ENCODE peak calls at places on chromosomes 13 and 19, in seven cellular contexts. Q is mesendoderm, N is IMR-90, X is H9, C is mesenchymal stem cell, M is H1, L is trophoblast cell. E is an unnamed sample.
A peak's percentile ranks its signal among the peaks of the same experiment; 100 is the strongest.

GRCh38 chr13:95704510-95704909 is 27.6 kb downstream of the DNAJC3 start:
- DNase-seq in Q (peak; percentile 36), C (no peak), L (peak; percentile 60), M (no peak), X (no peak), N (no peak), E (no peak)

GRCh38 chr19:52226652-52227051 is 36.8 kb downstream of the PPP2R1A start:
- DNase-seq in X (no peak), Q (no peak), L (no peak), C (no peak), N (no peak), M (no peak), E (no peak)

GRCh38 chr13:20069956-20070355 is 90.9 kb downstream of the GJA3 start:
- DNase-seq in L (no peak), N (no peak), X (no peak), C (no peak), Q (no peak), M (no peak), E (no peak)

GRCh38 chr13:112725346-112726017 is 35.6 kb downstream of the ATP11A start:
- DNase-seq in M (no peak), N (peak; percentile 62), C (no peak), Q (no peak), L (no peak), X (peak; percentile 25), E (no peak)

GRCh38 chr19:12611361-12611699 is 610 bp downstream of the ZNF791 start:
- DNase-seq in X (peak; percentile 66), L (peak; percentile 84), Q (peak; percentile 83), C (peak; percentile 90), N (peak; percentile 74), M (peak; percentile 62), E (peak; percentile 57)

GRCh38 chr19:18220632-18221275 is 5.5 kb downstream of the PDE4C start:
- DNase-seq in M (peak; percentile 98), C (no peak), L (peak; percentile 34), X (peak; percentile 98), Q (peak; percentile 81), N (no peak), E (no peak)

GRCh38 chr13:98200211-98200878 is 23.3 kb upstream of the RNF113B start:
- DNase-seq in C (peak; percentile 52), M (no peak), X (peak; percentile 82), N (no peak), Q (peak; percentile 58), L (no peak), E (no peak)

GRCh38 chr19:28560786-28561185 is 652.2 kb downstream of the UQCRFS1 start:
- DNase-seq in M (no peak), L (no peak), C (no peak), X (no peak), N (no peak), Q (peak; percentile 16), E (no peak)

GRCh38 chr13:31468114-31468902 is 268.5 kb downstream of the B3GLCT start:
- DNase-seq in M (peak; percentile 44), Q (no peak), L (no peak), N (no peak), C (no peak), X (no peak), E (no peak)

GRCh38 chr19:17205237-17206140 is 9.7 kb upstream of the USE1 start:
- DNase-seq in Q (peak; percentile 81), L (peak; percentile 77), C (peak; percentile 52), M (peak; percentile 80), N (peak; percentile 34), X (peak; percentile 78), E (no peak)

GRCh38 chr19:55484571-55485438 is at the start of gene NAT14:
- DNase-seq in Q (peak; percentile 93), L (peak; percentile 77), M (peak; percentile 97), N (peak; percentile 48), C (peak; percentile 86), X (peak; percentile 91), E (peak; percentile 86)

GRCh38 chr19:55247621-55248099 is 11.2 kb downstream of the PPP6R1 start:
- DNase-seq in Q (peak; percentile 54), M (no peak), C (peak; percentile 45), X (no peak), L (peak; percentile 12), N (no peak), E (no peak)

GRCh38 chr13:64928704-64929499 is 2301.2 kb downstream of the PCDH9 start:
- DNase-seq in L (peak; percentile 92), X (no peak), C (peak; percentile 91), M (no peak), N (peak; percentile 86), Q (peak; percentile 22), E (no peak)

GRCh38 chr13:67229438-67230242 is 496 bp downstream of the PCDH9 start:
- DNase-seq in L (peak; percentile 17), Q (peak; percentile 25), N (peak; percentile 10), C (no peak), X (no peak), M (no peak), E (peak; percentile 4)

GRCh38 chr19:40598918-40599307 is 2.3 kb upstream of the LTBP4 start:
- DNase-seq in Q (no peak), N (no peak), M (no peak), X (no peak), C (no peak), L (no peak), E (no peak)

GRCh38 chr13:70370924-70371323 is 262.7 kb upstream of the KLHL1 start:
- DNase-seq in C (no peak), X (no peak), N (no peak), L (no peak), Q (no peak), M (no peak), E (no peak)

GRCh38 chr13:64675256-64675892 is 2554.8 kb downstream of the PCDH9 start:
- DNase-seq in X (no peak), M (no peak), Q (peak; percentile 38), C (peak; percentile 72), N (peak; percentile 77), L (peak; percentile 80), E (no peak)

GRCh38 chr13:69676286-69676685 is 431.3 kb upstream of the ATXN8OS start:
- DNase-seq in X (no peak), C (no peak), N (no peak), L (no peak), Q (no peak), M (no peak), E (no peak)

GRCh38 chr13:43953370-43953769 is 73.7 kb downstream of the LACC1 start:
- DNase-seq in X (no peak), Q (peak; percentile 10), N (no peak), C (no peak), M (no peak), L (peak; percentile 65), E (no peak)

GRCh38 chr13:109101550-109102144 is 472.2 kb downstream of the MYO16 start:
- DNase-seq in Q (no peak), N (no peak), M (no peak), L (no peak), X (no peak), C (no peak), E (no peak)

GRCh38 chr13:40666058-40666904 is at the start of gene FOXO1:
- DNase-seq in Q (peak; percentile 90), M (peak; percentile 90), L (peak; percentile 92), N (peak; percentile 74), C (peak; percentile 84), X (peak; percentile 86), E (peak; percentile 79)

GRCh38 chr19:1076951-1077350 is 10.0 kb downstream of the ARHGAP45 start:
- DNase-seq in L (peak; percentile 55), C (no peak), X (no peak), M (no peak), Q (no peak), N (no peak), E (no peak)

GRCh38 chr13:52371736-52372247 is 34.2 kb downstream of the THSD1 start:
- DNase-seq in C (peak; percentile 22), N (peak; percentile 63), L (no peak), Q (peak; percentile 38), M (no peak), X (no peak), E (peak; percentile 4)

GRCh38 chr19:29712744-29713516 is 2.1 kb downstream of the C19orf12 start:
- DNase-seq in Q (peak; percentile 54), N (no peak), L (no peak), M (no peak), C (no peak), X (no peak), E (no peak)
- H3K4ac ChIP-seq in Q (no peak overlapping the region), N (no peak overlapping the region), L (no peak overlapping the region), M (no peak overlapping the region), C (no peak overlapping the region), X (no peak overlapping the region), E (no peak overlapping the region)

DNA sequence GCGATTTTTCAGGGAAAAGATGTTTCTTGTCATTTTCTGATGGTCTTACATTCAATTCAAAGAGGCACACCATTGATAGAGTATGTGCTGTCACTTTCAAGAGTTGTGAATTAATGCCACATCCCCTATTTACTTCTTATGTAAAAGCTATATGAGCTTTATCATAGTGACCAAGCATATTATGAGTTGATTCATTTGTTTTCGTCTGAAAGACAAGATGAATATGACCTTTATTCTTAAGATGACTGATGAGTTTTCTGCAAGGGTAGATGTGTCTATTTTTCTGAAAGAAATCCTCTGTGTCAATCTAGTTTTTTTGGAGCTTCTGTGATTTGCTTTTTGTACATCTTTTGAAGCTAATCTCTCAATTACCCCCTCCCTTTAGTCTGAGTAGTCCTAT is 676.3 kb upstream of the ARGLU1 start:
- DNase-seq in N (no peak), X (no peak), Q (no peak), C (no peak), M (no peak), L (no peak), E (no peak)
- H3K4ac ChIP-seq in N (no peak overlapping the region), X (no peak overlapping the region), Q (no peak overlapping the region), C (no peak overlapping the region), M (no peak overlapping the region), L (no peak overlapping the region), E (no peak overlapping the region)

DNA sequence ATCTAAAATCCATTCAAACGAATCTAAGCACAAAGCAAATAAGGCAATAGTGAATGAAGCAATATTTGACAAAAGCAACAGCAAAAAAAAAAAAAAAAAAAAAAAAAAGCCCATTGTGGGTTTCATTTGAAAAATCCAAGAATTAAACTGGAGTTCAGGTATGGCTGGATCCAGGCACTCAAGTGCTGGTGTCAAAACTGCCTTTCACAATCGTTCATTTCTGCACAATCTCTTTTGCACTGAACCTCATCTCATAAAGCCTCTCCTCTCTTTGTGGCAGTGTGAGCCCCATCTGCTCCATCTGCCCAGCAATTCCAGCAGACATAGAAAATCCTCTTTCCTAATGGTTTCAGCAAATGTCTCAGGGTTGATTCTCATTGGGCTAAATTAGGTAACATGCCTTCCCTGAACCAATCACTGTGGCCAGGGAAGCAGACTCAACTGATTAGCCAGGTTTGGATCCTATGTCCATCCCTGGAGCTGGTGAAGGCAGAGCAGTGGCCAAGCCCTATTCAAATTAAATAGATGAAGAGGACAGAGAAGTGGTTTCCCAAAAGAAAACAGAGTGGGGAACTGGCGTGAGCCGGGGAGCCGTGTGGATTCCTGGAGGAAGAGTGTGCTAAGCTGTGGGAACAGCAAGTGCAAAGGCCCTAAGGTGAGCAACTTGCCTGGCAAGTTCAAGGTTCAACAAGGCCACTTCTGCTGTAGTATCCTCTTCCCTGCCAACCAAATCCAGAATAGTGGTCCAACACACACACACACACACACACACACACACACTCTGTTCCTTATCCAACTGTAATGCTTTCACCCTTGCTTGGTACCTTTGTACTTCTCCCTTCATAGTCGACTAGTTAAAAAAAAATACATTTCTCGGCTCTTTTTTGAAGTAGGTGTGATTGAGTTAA is 1.2 kb upstream of the HIF3A start:
- DNase-seq in C (no peak), L (no peak), M (no peak), X (no peak), Q (no peak), N (no peak), E (no peak)
- H3K4ac ChIP-seq in C (no peak overlapping the region), L (no peak overlapping the region), M (no peak overlapping the region), X (no peak overlapping the region), Q (no peak overlapping the region), N (no peak overlapping the region), E (no peak overlapping the region)

GRCh38 chr19:49004964-49005614 is 11.4 kb downstream of the RUVBL2 start:
- DNase-seq in N (no peak), C (no peak), X (no peak), L (no peak), Q (no peak), M (no peak), E (no peak)
- H3K4ac ChIP-seq in N (no peak overlapping the region), C (no peak overlapping the region), X (no peak overlapping the region), L (no peak overlapping the region), Q (no peak overlapping the region), M (no peak overlapping the region), E (no peak overlapping the region)